ENCODE peak calls at places on chromosomes 5 and 9, in eight cellular contexts. V, Z, A, N, K, Q, B and E are unnamed samples.

GRCh38 chr5:89037090-89037489 is 154.1 kb upstream of the MEF2C start:
- DNase-seq in A (no peak), K (no peak), Q (no peak), B (peak; percentile 51), V (peak; percentile 89), Z (no peak), N (no peak), E (no peak)

GRCh38 chr5:160960592-160960991 is 108.6 kb upstream of the ATP10B start:
- DNase-seq in V (no peak), A (no peak), B (no peak), N (no peak), K (no peak), Q (no peak), Z (no peak), E (no peak)

GRCh38 chr5:65066385-65066784 is 297.7 kb downstream of the CWC27 start:
- DNase-seq in N (no peak), Q (no peak), B (no peak), Z (peak; percentile 92), V (peak; percentile 35), A (no peak), K (peak; percentile 24), E (no peak)

GRCh38 chr9:6215562-6215961 is at the start of gene IL33:
- DNase-seq in N (no peak), Z (no peak), V (peak; percentile 55), B (no peak), A (peak; percentile 6), K (no peak), Q (no peak), E (no peak)

GRCh38 chr5:59483971-59484472 is 409.5 kb downstream of the PDE4D start:
- DNase-seq in B (peak; percentile 11), Z (no peak), K (no peak), Q (no peak), V (peak; percentile 6), N (no peak), A (peak; percentile 26), E (no peak)

GRCh38 chr9:91276513-91276912 is 85.2 kb downstream of the AUH start:
- DNase-seq in B (no peak), Z (no peak), N (no peak), V (no peak), Q (no peak), A (no peak), K (no peak), E (no peak)

GRCh38 chr5:62315376-62316049 is 9.5 kb downstream of the KIF2A start:
- DNase-seq in A (no peak), Z (no peak), B (peak; percentile 46), Q (no peak), K (no peak), N (no peak), V (peak; percentile 40), E (no peak)

GRCh38 chr5:141992349-141992963 is 20.4 kb downstream of the GNPDA1 start:
- DNase-seq in N (no peak), V (peak; percentile 64), Z (no peak), A (peak; percentile 65), K (peak; percentile 77), B (peak; percentile 62), Q (peak; percentile 79), E (no peak)

GRCh38 chr5:157820593-157821252 is 38.2 kb downstream of the CLINT1 start:
- DNase-seq in Q (peak; percentile 56), B (peak; percentile 65), K (peak; percentile 74), A (peak; percentile 19), V (peak; percentile 79), Z (no peak), N (peak; percentile 26), E (peak; percentile 84)

GRCh38 chr5:145847499-145848497 is 12.7 kb upstream of the PRELID2 start:
- DNase-seq in A (no peak), Z (no peak), Q (peak; percentile 41), V (peak; percentile 93), K (no peak), N (peak; percentile 40), B (peak; percentile 93), E (no peak)

GRCh38 chr5:151063136-151063544 is 17.7 kb downstream of the TNIP1 start:
- DNase-seq in V (peak; percentile 89), Z (no peak), K (no peak), Q (peak; percentile 69), N (no peak), B (peak; percentile 87), A (no peak), E (no peak)

GRCh38 chr5:93724791-93725190 is 16.6 kb downstream of the POU5F2 start:
- DNase-seq in N (no peak), Q (no peak), K (no peak), A (no peak), V (peak; percentile 19), B (no peak), Z (no peak), E (no peak)

GRCh38 chr9:86303316-86303975 is 21.1 kb upstream of the ISCA1 start:
- DNase-seq in K (no peak), V (no peak), Q (peak; percentile 12), Z (no peak), N (no peak), B (peak; percentile 53), A (no peak), E (no peak)

GRCh38 chr5:145834917-145835838 is at the start of gene PRELID2:
- DNase-seq in Z (peak; percentile 27), V (peak; percentile 95), Q (peak; percentile 97), K (peak; percentile 94), N (peak; percentile 79), B (peak; percentile 84), A (peak; percentile 89), E (no peak)

GRCh38 chr9:121499427-121500164 is at the start of gene GGTA1:
- DNase-seq in N (no peak), Z (no peak), B (peak; percentile 50), Q (peak; percentile 19), K (peak; percentile 84), V (peak; percentile 77), A (peak; percentile 90), E (no peak)

GRCh38 chr5:424259-425110 is 18.5 kb upstream of the EXOC3 start:
- DNase-seq in Q (no peak), A (no peak), Z (peak; percentile 82), V (peak; percentile 59), K (no peak), B (peak; percentile 31), N (no peak), E (no peak)

GRCh38 chr9:16828335-16829281 is 41.9 kb downstream of the BNC2 start:
- DNase-seq in V (peak; percentile 65), Q (no peak), A (peak; percentile 78), K (peak; percentile 67), B (peak; percentile 78), Z (no peak), N (no peak), E (no peak)

GRCh38 chr9:69857131-69857530 is 36.5 kb downstream of the CFAP95 start:
- DNase-seq in Z (no peak), V (peak; percentile 92), N (no peak), A (no peak), Q (no peak), B (peak; percentile 76), K (no peak), E (no peak)

GRCh38 chr5:154849791-154850201 is 607 bp downstream of the FAXDC2 start:
- DNase-seq in B (peak; percentile 47), Z (no peak), V (peak; percentile 81), Q (no peak), N (no peak), K (no peak), A (no peak), E (no peak)

GRCh38 chr5:154851351-154851750 is 948 bp upstream of the FAXDC2 start:
- DNase-seq in Q (no peak), K (no peak), N (no peak), A (no peak), V (no peak), B (no peak), Z (no peak), E (no peak)

GRCh38 chr5:154844800-154845199 is 5.6 kb downstream of the FAXDC2 start:
- DNase-seq in B (no peak), V (no peak), N (no peak), Z (no peak), Q (peak; percentile 47), A (peak; percentile 56), K (no peak), E (no peak)

GRCh38 chr5:154849261-154849660 is 1.1 kb downstream of the FAXDC2 start:
- DNase-seq in K (no peak), Z (no peak), N (no peak), V (no peak), A (no peak), B (no peak), Q (no peak), E (no peak)

GRCh38 chr5:154850255-154851062 is at the start of gene FAXDC2:
- DNase-seq in Z (no peak), K (peak; percentile 75), B (peak; percentile 88), V (peak; percentile 93), Q (peak; percentile 74), N (no peak), A (peak; percentile 53), E (no peak)
- H3K9ac ChIP-seq in Z (no peak within 1 kb of the TSS), K (no peak within 1 kb of the TSS), B (peak within 1 kb of the TSS; percentile 77), V (peak within 1 kb of the TSS; percentile 79), Q (peak within 1 kb of the TSS; percentile 85), N (no peak within 1 kb of the TSS), A (peak within 1 kb of the TSS; percentile 48), E (no peak within 1 kb of the TSS)

DNA sequence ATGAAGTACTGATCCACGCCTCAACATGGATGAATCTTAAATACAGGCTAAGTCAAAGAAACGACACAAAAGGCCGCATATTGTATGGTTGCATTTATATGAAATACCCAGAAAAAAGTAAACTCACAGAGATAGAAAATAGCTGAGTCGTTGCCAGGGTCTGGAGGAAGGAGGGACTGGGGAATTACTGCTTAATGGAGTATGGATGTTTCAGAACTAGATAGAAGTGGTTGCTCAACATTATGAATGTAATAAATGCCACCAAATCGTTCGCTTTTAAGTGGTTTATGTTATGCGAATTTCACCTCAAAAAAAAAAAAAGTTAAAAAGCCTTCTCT is 780 bp upstream of the MSANTD3 start:
- DNase-seq in N (no peak), V (no peak), Z (no peak), A (peak; percentile 29), K (no peak), Q (no peak), B (no peak), E (no peak)
- H3K4me3 ChIP-seq in N (peak overlapping the region; percentile 73), V (peak overlapping the region; percentile 78), Z (peak overlapping the region; percentile 76), A (peak overlapping the region; percentile 73), K (peak overlapping the region; percentile 75), Q (peak overlapping the region; percentile 57), B (peak overlapping the region; percentile 66), E (peak overlapping the region; percentile 98)

DNA sequence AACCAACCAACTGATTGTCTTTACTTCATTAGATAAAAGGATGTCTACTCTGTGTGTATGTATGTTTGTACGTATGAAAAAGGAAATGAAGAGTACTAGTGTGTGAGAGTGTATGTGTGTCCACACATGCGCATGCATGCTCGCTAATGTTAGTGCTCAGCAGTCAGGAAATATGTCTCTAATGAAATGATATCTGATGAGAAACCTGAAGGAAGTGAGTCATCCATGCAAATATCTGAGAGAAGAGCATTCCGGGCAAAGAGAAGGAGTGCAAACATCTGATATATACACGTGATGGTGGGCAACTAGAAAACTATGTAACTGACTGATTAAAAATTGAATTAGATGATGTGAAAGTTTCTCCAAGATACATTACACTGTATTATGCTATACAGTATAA is 29.6 kb upstream of the UGCG start:
- DNase-seq in K (no peak), Q (peak; percentile 44), N (no peak), A (no peak), V (peak; percentile 71), B (peak; percentile 86), Z (no peak), E (no peak)
- H3K9ac ChIP-seq in K (no peak overlapping the region), Q (no peak overlapping the region), N (no peak overlapping the region), A (no peak overlapping the region), V (no peak overlapping the region), B (no peak overlapping the region), Z (no peak overlapping the region), E (no peak overlapping the region)

DNA sequence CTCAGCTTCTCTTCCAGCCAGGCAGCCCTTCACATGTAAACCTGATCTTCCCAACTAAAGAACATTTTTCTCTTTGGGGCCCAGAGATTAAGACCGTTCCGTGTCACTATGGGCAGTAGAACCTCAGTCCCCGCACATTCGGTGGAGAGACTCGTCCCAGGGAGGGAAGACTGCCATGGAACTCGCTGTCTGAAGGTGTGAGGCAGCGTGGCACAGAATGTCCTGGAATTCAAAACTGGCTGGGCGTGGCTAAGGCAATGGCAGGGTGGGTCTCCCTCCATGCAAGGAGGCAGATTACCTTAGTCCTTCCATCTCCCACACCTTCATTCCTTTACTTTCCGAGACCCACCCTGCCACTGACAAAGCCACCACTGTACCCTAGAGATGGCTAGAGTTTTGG is 57.4 kb upstream of the ZNF354A start:
- DNase-seq in B (no peak), V (no peak), Q (no peak), N (no peak), K (no peak), Z (no peak), A (no peak), E (no peak)
- H3K4me3 ChIP-seq in B (no peak overlapping the region), V (no peak overlapping the region), Q (no peak overlapping the region), N (no peak overlapping the region), K (no peak overlapping the region), Z (no peak overlapping the region), A (no peak overlapping the region), E (no peak overlapping the region)